ENCODE peak calls at places on chromosomes 4 and X, in nine cellular contexts. V is CD4-positive, alpha-beta T cell; C is nephron progenitor cell; H is HFF-Myc; D is Calu3; I is GM06990; L is Peyer's patch; X is fibroblast of pulmonary artery; T is coronary artery. B is an unnamed sample.

GRCh38 chr4:152283806-152284470 is 252.0 kb downstream of the FBXW7 start:
- DNase-seq in T (no peak), V (no peak), I (no peak), H (no peak), D (peak), L (no peak), X (no peak), C (no peak), B (no peak)

GRCh38 chrX:97397371-97397770 is 513.7 kb downstream of the RPA4 start:
- DNase-seq in V (no peak), C (no peak), H (no peak), X (peak), I (no peak), D (no peak), L (no peak), T (no peak), B (no peak)

GRCh38 chr4:109432676-109433075 is 939 bp upstream of the SEC24B start:
- DNase-seq in H (no peak), V (no peak), X (peak), D (no peak), I (no peak), C (no peak), L (no peak), T (no peak), B (no peak)

GRCh38 chrX:134933248-134933647 is 57.5 kb upstream of the SMIM10 start:
- DNase-seq in C (no peak), T (no peak), L (no peak), D (no peak), X (no peak), V (no peak), H (no peak), I (no peak), B (no peak)

GRCh38 chrX:76427560-76428242 is at the start of gene MAGEE1:
- DNase-seq in C (peak), X (peak), T (peak), L (peak), H (peak), I (peak), V (peak), D (peak), B (no peak)

GRCh38 chrX:97000682-97001393 is 117.1 kb downstream of the RPA4 start:
- DNase-seq in D (no peak), T (no peak), V (no peak), L (no peak), C (no peak), X (no peak), H (no peak), I (no peak), B (no peak)

GRCh38 chr4:70187216-70187615 is 8.3 kb upstream of the ODAM start:
- DNase-seq in T (no peak), V (no peak), C (no peak), D (no peak), I (no peak), X (no peak), L (no peak), H (no peak), B (no peak)

GRCh38 chr4:153345011-153345981 is 808 bp downstream of the MND1 start:
- DNase-seq in D (peak), V (peak), T (no peak), L (no peak), I (no peak), X (peak), H (no peak), C (peak), B (no peak)

GRCh38 chrX:70042399-70043371 is 7.1 kb downstream of the AWAT2 start:
- DNase-seq in V (no peak), D (peak), I (no peak), L (no peak), C (no peak), H (no peak), X (peak), T (no peak), B (no peak)

GRCh38 chr4:185718578-185719492 is 93.2 kb downstream of the SORBS2 start:
- DNase-seq in H (no peak), I (no peak), D (no peak), X (no peak), T (no peak), V (no peak), C (no peak), L (no peak), B (no peak)

GRCh38 chr4:80225628-80226027 is 28.3 kb downstream of the PRDM8 start:
- DNase-seq in L (no peak), I (no peak), D (no peak), V (no peak), X (no peak), C (no peak), T (no peak), H (no peak), B (no peak)

GRCh38 chrX:154367474-154368308 is 6.7 kb downstream of the FLNA start:
- DNase-seq in I (no peak), V (no peak), D (no peak), C (no peak), L (no peak), X (no peak), H (no peak), T (no peak), B (no peak)

DNA sequence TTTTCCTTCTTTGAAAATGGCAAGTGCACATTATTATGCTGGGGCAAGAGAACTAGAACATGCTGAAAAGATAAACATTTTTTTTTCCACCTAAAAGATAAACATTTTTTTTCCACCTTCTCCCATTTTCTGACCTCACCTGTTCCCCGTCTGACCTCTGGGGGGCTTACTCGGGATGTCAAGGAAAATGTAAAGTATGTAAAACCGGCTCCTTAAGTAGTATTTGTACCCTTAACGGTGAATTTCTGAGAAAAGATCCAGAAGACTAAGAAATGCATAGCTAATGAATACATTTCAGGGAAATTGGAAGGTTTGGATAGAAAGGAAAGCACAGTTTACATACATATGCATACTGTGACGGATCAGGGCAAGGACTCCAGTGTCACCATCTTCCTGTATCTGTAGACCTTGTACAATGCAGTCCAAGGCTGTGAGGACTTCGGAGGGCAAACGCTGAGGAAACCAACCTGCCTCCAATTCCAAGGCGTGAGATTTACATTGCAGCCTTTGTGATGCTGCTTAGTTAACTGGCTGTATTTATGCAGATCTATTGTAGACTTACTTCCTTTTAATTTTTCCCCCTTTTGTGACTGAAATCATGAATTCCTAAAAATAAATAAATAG is 2185.9 kb upstream of the TENM3 start:
- DNase-seq in L (no peak), V (no peak), T (no peak), H (no peak), D (no peak), I (no peak), X (no peak), C (no peak), B (no peak)
- TF ChIP-seq CTCF in L (no peak), V (no peak), T (no peak), H (no peak), D (no peak), I (peak), X (no peak), C (peak), B (no peak)

GRCh38 chr4:101785476-101785875 is 5.1 kb upstream of the BANK1 start:
- DNase-seq in L (no peak), V (no peak), T (no peak), C (no peak), H (no peak), X (peak), I (no peak), D (no peak), B (no peak)
- TF ChIP-seq CTCF in L (no peak), V (no peak), T (no peak), C (no peak), H (no peak), X (no peak), I (no peak), D (no peak), B (no peak)

GRCh38 chr4:6335040-6335590 is 65.5 kb downstream of the WFS1 start:
- DNase-seq in V (no peak), I (no peak), D (no peak), L (no peak), C (no peak), H (no peak), T (no peak), X (no peak), B (no peak)
- TF ChIP-seq CTCF in V (no peak), I (no peak), D (no peak), L (no peak), C (no peak), H (no peak), T (no peak), X (no peak), B (no peak)

GRCh38 chr4:169030575-169030982 is 20.5 kb upstream of the CBR4 start:
- DNase-seq in I (no peak), T (no peak), V (no peak), D (no peak), X (peak), L (no peak), C (no peak), H (no peak), B (no peak)
- TF ChIP-seq CTCF in I (no peak), T (no peak), V (no peak), D (no peak), X (no peak), L (no peak), C (no peak), H (no peak), B (no peak)

DNA sequence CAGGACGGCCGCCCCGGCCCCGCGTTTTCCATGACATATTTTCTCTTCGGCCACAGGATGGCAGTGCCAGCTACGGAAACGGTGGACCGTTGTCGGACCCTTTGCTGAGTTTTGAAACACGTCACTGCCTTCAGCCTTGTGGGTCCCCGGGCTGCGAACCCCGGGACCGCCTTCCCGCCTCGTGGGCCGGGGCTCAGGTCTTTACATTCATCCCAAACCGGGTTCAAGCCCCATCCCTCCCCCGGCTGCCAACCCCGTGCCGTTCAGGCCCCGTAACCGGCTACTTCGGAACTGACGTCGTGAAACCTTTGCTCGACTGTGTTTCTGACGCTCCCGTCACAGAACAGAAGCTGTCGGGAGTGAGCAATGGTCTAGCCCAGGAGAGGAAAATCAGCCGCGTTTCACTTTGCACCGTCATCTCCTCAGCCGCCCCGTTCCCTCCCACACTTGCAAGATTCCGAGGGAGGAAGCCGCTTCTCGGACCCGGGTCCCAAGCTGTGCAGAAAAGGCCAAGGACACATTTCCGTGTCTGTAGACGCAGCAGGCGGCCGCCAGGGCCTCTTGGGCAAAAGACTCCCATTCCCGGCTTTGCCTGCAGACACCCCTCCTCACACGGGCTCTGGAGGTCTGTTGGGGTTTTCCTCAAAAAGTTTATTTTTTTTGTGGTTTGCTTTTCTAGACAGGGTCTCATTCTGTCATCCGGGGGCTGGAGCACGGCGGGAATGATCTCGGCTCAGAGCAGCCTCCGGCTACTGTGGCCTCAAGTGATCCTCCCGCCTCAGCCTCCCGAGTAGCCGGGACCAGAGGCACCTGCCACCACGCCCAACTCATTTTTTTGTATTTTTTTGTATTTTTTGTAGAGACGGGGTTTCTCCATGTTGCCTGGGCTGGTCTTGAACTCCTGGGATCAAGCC is 41.4 kb upstream of the PPP2R3B start:
- DNase-seq in H (no peak), L (no peak), V (no peak), I (no peak), T (no peak), C (peak), X (peak), D (no peak), B (no peak)
- TF ChIP-seq CTCF in H (peak), L (no peak), V (no peak), I (no peak), T (no peak), C (peak), X (no peak), D (no peak), B (no peak)

GRCh38 chrX:38985375-38985774 is 184.1 kb downstream of the MID1IP1 start:
- DNase-seq in H (no peak), D (no peak), I (no peak), L (no peak), X (peak), T (no peak), C (no peak), V (no peak), B (no peak)
- TF ChIP-seq CTCF in H (peak), D (no peak), I (no peak), L (peak), X (peak), T (no peak), C (no peak), V (peak), B (peak)

GRCh38 chrX:124223524-124223923 is 108.9 kb upstream of the TEX13D start:
- DNase-seq in H (no peak), L (no peak), T (no peak), D (no peak), I (no peak), V (no peak), C (no peak), X (no peak), B (no peak)
- TF ChIP-seq CTCF in H (peak), L (no peak), T (no peak), D (no peak), I (no peak), V (no peak), C (peak), X (no peak), B (no peak)

B was measured in CD14-positive monocyte.